ENCODE peak calls at places on chromosomes 16 and 17, in nine cellular contexts. B is H54; H is GM13976; I is effector CD8-positive, alpha-beta T cell; X is AG08395; U is right atrium auricular region; F is H9; L is hepatocyte; J is body of pancreas. D is an unnamed sample.

GRCh38 chr16:50946606-50947005 is 204.5 kb downstream of the SALL1 start:
- DNase-seq in B (no peak), H (no peak), I (no peak), X (no peak), U (no peak), F (no peak), L (no peak), J (no peak), D (no peak)

GRCh38 chr17:2084766-2085647 is 30.1 kb downstream of the HIC1 start:
- DNase-seq in B (no peak), H (no peak), I (no peak), X (peak), U (no peak), F (peak), L (peak), J (peak), D (no peak)

GRCh38 chr17:5758651-5759050 is 174.3 kb upstream of the NLRP1 start:
- DNase-seq in B (no peak), H (no peak), I (no peak), X (no peak), U (no peak), F (peak), L (no peak), J (peak), D (no peak)

GRCh38 chr17:236641-237405 is 55.4 kb upstream of the DOC2B start:
- DNase-seq in B (no peak), H (no peak), I (no peak), X (no peak), U (no peak), F (no peak), L (peak), J (no peak), D (no peak)

GRCh38 chr16:57627184-57627871 is 1.1 kb upstream of the ADGRG1 start:
- DNase-seq in B (peak), H (no peak), I (no peak), X (peak), U (no peak), F (peak), L (no peak), J (no peak), D (no peak)

GRCh38 chr17:12730421-12730820 is 58.9 kb upstream of the ARHGAP44 start:
- DNase-seq in B (no peak), H (no peak), I (no peak), X (no peak), U (no peak), F (no peak), L (no peak), J (no peak), D (no peak)

GRCh38 chr16:46853713-46854443 is 22.9 kb upstream of the C16orf87 start:
- DNase-seq in B (peak), H (peak), I (peak), X (peak), U (peak), F (peak), L (peak), J (peak), D (peak)

GRCh38 chr16:49003992-49004391 is 277.6 kb downstream of the CBLN1 start:
- DNase-seq in B (no peak), H (no peak), I (no peak), X (no peak), U (no peak), F (no peak), L (no peak), J (no peak), D (no peak)

GRCh38 chr17:58321571-58322525 is 6.7 kb downstream of the TSPOAP1 start:
- DNase-seq in B (peak), H (no peak), I (no peak), X (no peak), U (no peak), F (no peak), L (no peak), J (no peak), D (no peak)

GRCh38 chr16:35744084-35744483 is 2284.7 kb downstream of the TP53TG3F start:
- DNase-seq in B (no peak), H (no peak), I (no peak), X (no peak), U (peak), F (no peak), L (no peak), J (no peak), D (no peak)

GRCh38 chr17:49364119-49364518 is 2.1 kb upstream of the ZNF652 start:
- DNase-seq in B (no peak), H (no peak), I (no peak), X (no peak), U (no peak), F (no peak), L (no peak), J (no peak), D (no peak)

GRCh38 chr16:7405166-7405565 is 72.5 kb downstream of the RBFOX1 start:
- DNase-seq in B (no peak), H (no peak), I (no peak), X (peak), U (no peak), F (peak), L (peak), J (peak), D (no peak)

GRCh38 chr17:57045868-57046671 is 39.0 kb upstream of the AKAP1 start:
- DNase-seq in B (no peak), H (peak), I (no peak), X (no peak), U (no peak), F (peak), L (no peak), J (no peak), D (peak)